ENCODE peak calls at places on chromosome 7, in ten cellular contexts. C is brain microvascular endothelial cell, X is Peyer's patch, O is H1, I is fibroblast of the aortic adventitia, D is body of pancreas, T is AG04450, R is NB4, J is MM.1S, P is lower leg skin. K is an unnamed sample.

GRCh38 chr7:101814081-101814995 is 3.1 kb upstream of the CUX1 start:
- DNase-seq in C (no peak), X (peak; percentile 75), O (no peak), I (peak; percentile 52), D (peak; percentile 67), T (no peak), R (peak; percentile 89), J (peak; percentile 78), P (no peak), K (no peak)

GRCh38 chr7:139108256-139109187 is 998 bp downstream of the ZC3HAV1 start:
- DNase-seq in C (peak; percentile 25), X (peak; percentile 71), O (no peak), I (peak; percentile 30), D (peak; percentile 33), T (no peak), R (peak; percentile 65), J (peak; percentile 46), P (peak; percentile 30), K (no peak)

GRCh38 chr7:1646957-1647891 is 22.9 kb upstream of the ELFN1 start:
- DNase-seq in C (peak; percentile 27), X (no peak), O (no peak), I (peak; percentile 79), D (no peak), T (no peak), R (peak; percentile 76), J (no peak), P (no peak), K (no peak)

GRCh38 chr7:25032774-25033743 is 53.1 kb upstream of the OSBPL3 start:
- DNase-seq in C (no peak), X (no peak), O (no peak), I (peak; percentile 31), D (no peak), T (no peak), R (no peak), J (no peak), P (no peak), K (no peak)

GRCh38 chr7:75639893-75640600 is 98.7 kb downstream of the HIP1 start:
- DNase-seq in C (no peak), X (no peak), O (no peak), I (no peak), D (no peak), T (no peak), R (no peak), J (no peak), P (no peak), K (no peak)

GRCh38 chr7:77680266-77680665 is 16.0 kb upstream of the RSBN1L start:
- DNase-seq in C (no peak), X (no peak), O (no peak), I (no peak), D (no peak), T (no peak), R (no peak), J (no peak), P (no peak), K (no peak)

GRCh38 chr7:83161186-83161585 is 1.5 kb downstream of the PCLO start:
- DNase-seq in C (no peak), X (no peak), O (no peak), I (no peak), D (no peak), T (no peak), R (no peak), J (peak; percentile 22), P (no peak), K (no peak)

GRCh38 chr7:17822557-17823173 is 117.6 kb downstream of the SNX13 start:
- DNase-seq in C (no peak), X (no peak), O (no peak), I (no peak), D (no peak), T (no peak), R (no peak), J (no peak), P (no peak), K (no peak)

GRCh38 chr7:105429746-105430612 is 41.3 kb upstream of the SRPK2 start:
- DNase-seq in C (peak; percentile 52), X (peak; percentile 86), O (no peak), I (peak; percentile 61), D (peak; percentile 66), T (peak; percentile 3), R (peak; percentile 73), J (peak; percentile 69), P (peak; percentile 37), K (no peak)

GRCh38 chr7:140696024-140696678 is 357 bp upstream of the NDUFB2 start:
- DNase-seq in C (peak; percentile 90), X (peak; percentile 98), O (no peak), I (peak; percentile 83), D (peak; percentile 93), T (peak; percentile 62), R (peak; percentile 96), J (peak; percentile 96), P (peak; percentile 93), K (peak; percentile 91)

GRCh38 chr7:12067156-12067831 is 143.8 kb upstream of the TMEM106B start:
- DNase-seq in C (peak; percentile 48), X (peak; percentile 74), O (peak; percentile 56), I (peak; percentile 79), D (peak; percentile 62), T (peak; percentile 46), R (peak; percentile 73), J (peak; percentile 48), P (no peak), K (peak; percentile 25)

GRCh38 chr7:12066004-12066403 is 145.1 kb upstream of the TMEM106B start:
- DNase-seq in C (no peak), X (no peak), O (no peak), I (no peak), D (no peak), T (no peak), R (no peak), J (no peak), P (no peak), K (no peak)

GRCh38 chr7:12064716-12065115 is 146.4 kb upstream of the TMEM106B start:
- DNase-seq in C (no peak), X (no peak), O (no peak), I (no peak), D (no peak), T (no peak), R (no peak), J (no peak), P (no peak), K (no peak)

GRCh38 chr7:12066561-12066960 is 144.5 kb upstream of the TMEM106B start:
- DNase-seq in C (no peak), X (no peak), O (no peak), I (no peak), D (no peak), T (no peak), R (no peak), J (no peak), P (no peak), K (no peak)

GRCh38 chr7:12069757-12070156 is 141.3 kb upstream of the TMEM106B start:
- DNase-seq in C (no peak), X (no peak), O (no peak), I (no peak), D (no peak), T (no peak), R (peak; percentile 7), J (no peak), P (no peak), K (no peak)
- TF ChIP-seq CTCF in C (no peak), X (no peak), O (no peak), I (no peak), D (no peak), T (no peak), R (peak; percentile 4), J (no peak), P (no peak), K (no peak)

GRCh38 chr7:155206286-155207020 is 91.2 kb upstream of the INSIG1 start:
- DNase-seq in C (peak; percentile 89), X (peak; percentile 83), O (no peak), I (peak; percentile 94), D (peak; percentile 69), T (peak; percentile 38), R (peak; percentile 95), J (peak; percentile 52), P (peak; percentile 68), K (peak; percentile 54)

GRCh38 chr7:155203882-155204691 is 93.6 kb upstream of the INSIG1 start:
- DNase-seq in C (no peak), X (no peak), O (no peak), I (no peak), D (peak; percentile 95), T (no peak), R (no peak), J (no peak), P (no peak), K (peak; percentile 20)

GRCh38 chr7:155204744-155205367 is 92.8 kb upstream of the INSIG1 start:
- DNase-seq in C (no peak), X (no peak), O (no peak), I (no peak), D (no peak), T (no peak), R (no peak), J (no peak), P (no peak), K (no peak)

GRCh38 chr7:155207335-155208002 is 90.2 kb upstream of the INSIG1 start:
- DNase-seq in C (no peak), X (no peak), O (no peak), I (no peak), D (no peak), T (no peak), R (no peak), J (no peak), P (no peak), K (no peak)

GRCh38 chr7:155205368-155206285 is 92.1 kb upstream of the INSIG1 start:
- DNase-seq in C (peak; percentile 99), X (peak; percentile 91), O (no peak), I (peak; percentile 97), D (peak; percentile 84), T (peak; percentile 87), R (peak; percentile 100), J (peak; percentile 94), P (peak; percentile 84), K (peak; percentile 72)
- TF ChIP-seq CTCF in C (peak; percentile 6), X (no peak), O (no peak), I (no peak), D (no peak), T (no peak), R (no peak), J (no peak), P (no peak), K (no peak)

GRCh38 chr7:121563177-121563576 is 167.1 kb upstream of the FAM3C start:
- DNase-seq in C (no peak), X (no peak), O (no peak), I (no peak), D (no peak), T (no peak), R (no peak), J (no peak), P (no peak), K (no peak)
- TF ChIP-seq CTCF in C (peak; percentile 59), X (no peak), O (no peak), I (peak; percentile 41), D (no peak), T (peak; percentile 35), R (no peak), J (peak; percentile 24), P (no peak), K (no peak)

DNA sequence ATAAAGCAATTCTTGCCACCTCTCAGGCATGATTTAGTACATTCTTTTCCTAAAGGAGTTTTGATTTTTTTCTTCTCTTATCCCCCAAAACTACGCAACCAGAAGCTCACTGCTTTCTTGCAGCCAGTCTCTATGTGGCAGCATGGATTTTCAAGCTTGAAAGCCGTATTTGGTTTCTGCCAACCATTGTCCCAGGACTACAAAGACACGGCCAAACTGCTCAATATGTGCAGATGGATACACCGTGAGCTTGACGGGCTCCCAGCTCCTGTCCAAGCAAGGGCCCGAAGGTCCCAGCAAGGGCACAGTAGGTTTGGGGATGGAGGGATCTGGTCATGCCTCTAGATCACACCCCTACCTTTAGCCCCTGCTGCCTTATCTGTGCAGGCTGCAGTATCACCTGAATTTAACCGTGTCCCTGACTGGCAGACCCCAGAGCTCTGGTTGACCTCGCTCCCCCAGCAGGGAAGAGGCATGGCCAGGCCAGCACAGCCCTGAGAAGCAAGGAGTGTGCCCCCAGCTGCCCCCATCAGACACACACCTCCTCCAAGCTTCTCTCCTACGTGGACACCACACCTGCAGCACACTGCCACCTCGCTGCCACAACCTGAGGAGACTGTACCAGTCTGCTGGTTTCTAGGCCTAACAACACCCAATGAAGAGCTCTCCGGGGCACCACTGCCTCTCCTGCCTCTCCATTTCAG is 86.8 kb downstream of the COBL start:
- DNase-seq in C (no peak), X (no peak), O (no peak), I (no peak), D (no peak), T (no peak), R (no peak), J (no peak), P (no peak), K (no peak)
- TF ChIP-seq CTCF in C (no peak), X (no peak), O (no peak), I (no peak), D (no peak), T (no peak), R (no peak), J (no peak), P (no peak), K (no peak)